ENCODE peak calls at places on chromosomes 5 and 9, in five cellular contexts. C is HCT116, O is psoas muscle, X is tibial nerve, L is left ventricle myocardium inferior. M is an unnamed sample.

GRCh38 chr5:163362806-163363788 is 74.3 kb upstream of the CCNG1 start:
- DNase-seq in O (no peak), L (no peak), C (no peak), X (no peak), M (no peak)

GRCh38 chr5:180786398-180787005 is 16.1 kb downstream of the MGAT1 start:
- DNase-seq in O (no peak), C (no peak), L (no peak), X (no peak), M (no peak)

GRCh38 chr5:115490601-115491000 is 54.0 kb downstream of the FEM1C start:
- DNase-seq in O (no peak), L (no peak), X (no peak), C (no peak), M (no peak)

GRCh38 chr9:132171702-132172101 is 9.8 kb downstream of the NTNG2 start:
- DNase-seq in X (no peak), L (no peak), C (no peak), O (no peak), M (no peak)

GRCh38 chr5:143707797-143708196 is 104.2 kb upstream of the HMHB1 start:
- DNase-seq in C (no peak), X (no peak), O (no peak), L (no peak), M (peak)

GRCh38 chr5:36177154-36177553 is 25.2 kb downstream of the SKP2 start:
- DNase-seq in C (no peak), X (no peak), O (no peak), L (no peak), M (no peak)

GRCh38 chr5:30638899-30639298 is 554.6 kb upstream of the CDH6 start:
- DNase-seq in C (no peak), O (no peak), L (no peak), X (no peak), M (no peak)

GRCh38 chr9:91736898-91737601 is 213.0 kb downstream of the ROR2 start:
- DNase-seq in C (no peak), L (no peak), X (no peak), O (no peak), M (no peak)

GRCh38 chr5:90967443-90967842 is 408.8 kb downstream of the ADGRV1 start:
- DNase-seq in O (no peak), L (no peak), C (no peak), X (no peak), M (no peak)

GRCh38 chr9:33082538-33083326 is 6.3 kb upstream of the SMU1 start:
- DNase-seq in C (no peak), X (no peak), O (no peak), L (no peak), M (no peak)

GRCh38 chr9:4620046-4620765 is 41.9 kb upstream of the PLPP6 start:
- DNase-seq in O (no peak), X (no peak), L (no peak), C (no peak), M (no peak)

GRCh38 chr5:334903-335739 is 13.6 kb downstream of the AHRR start:
- DNase-seq in L (no peak), C (no peak), X (no peak), O (no peak), M (no peak)

GRCh38 chr9:130607640-130608420 is 28.5 kb downstream of the FUBP3 start:
- DNase-seq in C (no peak), L (no peak), X (no peak), O (no peak), M (peak)

GRCh38 chr9:5269249-5269715 is 35.2 kb downstream of the RLN2 start:
- DNase-seq in O (no peak), C (no peak), X (no peak), L (no peak), M (no peak)

GRCh38 chr9:110317921-110318320 is 19.7 kb downstream of the TXNDC8 start:
- DNase-seq in X (no peak), L (no peak), C (no peak), O (no peak), M (no peak)

GRCh38 chr5:61805101-61805500 is 473.0 kb downstream of the ZSWIM6 start:
- DNase-seq in C (no peak), O (no peak), L (no peak), X (no peak), M (peak)

GRCh38 chr9:21455320-21455719 is 15.1 kb downstream of the IFNA1 start:
- DNase-seq in C (peak), O (no peak), X (no peak), L (no peak), M (no peak)

GRCh38 chr5:16673241-16673998 is 56.6 kb upstream of the RETREG1 start:
- DNase-seq in O (no peak), X (no peak), C (no peak), L (no peak), M (no peak)

GRCh38 chr5:79508354-79508753 is 5.6 kb downstream of the HOMER1 start:
- DNase-seq in C (no peak), X (no peak), L (no peak), O (no peak), M (no peak)

GRCh38 chr9:117555964-117556629 is 141.2 kb upstream of the ASTN2 start:
- DNase-seq in O (peak), X (no peak), C (no peak), L (peak), M (peak)

GRCh38 chr5:1670342-1670741 is 129.3 kb downstream of the MRPL36 start:
- DNase-seq in X (no peak), O (no peak), C (no peak), L (no peak), M (no peak)

GRCh38 chr9:70392189-70392588 is 22.3 kb downstream of the KLF9 start:
- DNase-seq in L (no peak), X (no peak), O (no peak), C (no peak), M (no peak)

GRCh38 chr5:123397538-123397937 is 25.7 kb downstream of the CEP120 start:
- DNase-seq in C (no peak), X (no peak), L (no peak), O (no peak), M (no peak)

GRCh38 chr5:28017178-28017577 is 978.8 kb upstream of the CDH9 start:
- DNase-seq in O (no peak), X (no peak), C (no peak), L (no peak), M (no peak)

GRCh38 chr5:151151793-151152192 is 5.8 kb downstream of the ANXA6 start:
- DNase-seq in L (no peak), X (no peak), C (no peak), O (no peak), M (no peak)

GRCh38 chr9:6827370-6827949 is 69.7 kb downstream of the KDM4C start:
- DNase-seq in X (no peak), O (no peak), C (peak), L (no peak), M (no peak)

GRCh38 chr5:126052791-126053190 is 370.4 kb upstream of the GRAMD2B start:
- DNase-seq in C (no peak), X (no peak), L (no peak), O (no peak), M (no peak)

GRCh38 chr9:95874303-95874988 is 1.0 kb upstream of the ERCC6L2 start:
- DNase-seq in X (no peak), O (no peak), L (no peak), C (no peak), M (no peak)

GRCh38 chr5:139862313-139862712 is 66.7 kb downstream of the PSD2 start:
- DNase-seq in X (no peak), C (no peak), L (no peak), O (no peak), M (peak)

GRCh38 chr9:90433398-90433890 is 209.2 kb downstream of the DIRAS2 start:
- DNase-seq in O (no peak), L (no peak), C (no peak), X (no peak), M (no peak)

GRCh38 chr5:83099001-83099400 is 21.7 kb downstream of the XRCC4 start:
- DNase-seq in O (no peak), L (no peak), X (no peak), C (no peak), M (no peak)

GRCh38 chr9:133770076-133770777 is 32.1 kb upstream of the SARDH start:
- DNase-seq in L (no peak), X (no peak), C (no peak), O (peak), M (no peak)
- TF ChIP-seq CTCF in L (no peak), X (no peak), C (no peak), O (no peak), M (no peak)

GRCh38 chr5:141384471-141385267 is 2.1 kb downstream of the PCDHGA7 start:
- DNase-seq in C (no peak), O (no peak), L (no peak), X (no peak), M (no peak)

GRCh38 chr5:141388661-141389060 is 1.2 kb downstream of the PCDHGB4 start:
- DNase-seq in O (no peak), C (no peak), X (no peak), L (no peak), M (no peak)

GRCh38 chr5:141383345-141383744 is 803 bp downstream of the PCDHGA7 start:
- DNase-seq in O (no peak), L (no peak), X (no peak), C (no peak), M (no peak)

DNA sequence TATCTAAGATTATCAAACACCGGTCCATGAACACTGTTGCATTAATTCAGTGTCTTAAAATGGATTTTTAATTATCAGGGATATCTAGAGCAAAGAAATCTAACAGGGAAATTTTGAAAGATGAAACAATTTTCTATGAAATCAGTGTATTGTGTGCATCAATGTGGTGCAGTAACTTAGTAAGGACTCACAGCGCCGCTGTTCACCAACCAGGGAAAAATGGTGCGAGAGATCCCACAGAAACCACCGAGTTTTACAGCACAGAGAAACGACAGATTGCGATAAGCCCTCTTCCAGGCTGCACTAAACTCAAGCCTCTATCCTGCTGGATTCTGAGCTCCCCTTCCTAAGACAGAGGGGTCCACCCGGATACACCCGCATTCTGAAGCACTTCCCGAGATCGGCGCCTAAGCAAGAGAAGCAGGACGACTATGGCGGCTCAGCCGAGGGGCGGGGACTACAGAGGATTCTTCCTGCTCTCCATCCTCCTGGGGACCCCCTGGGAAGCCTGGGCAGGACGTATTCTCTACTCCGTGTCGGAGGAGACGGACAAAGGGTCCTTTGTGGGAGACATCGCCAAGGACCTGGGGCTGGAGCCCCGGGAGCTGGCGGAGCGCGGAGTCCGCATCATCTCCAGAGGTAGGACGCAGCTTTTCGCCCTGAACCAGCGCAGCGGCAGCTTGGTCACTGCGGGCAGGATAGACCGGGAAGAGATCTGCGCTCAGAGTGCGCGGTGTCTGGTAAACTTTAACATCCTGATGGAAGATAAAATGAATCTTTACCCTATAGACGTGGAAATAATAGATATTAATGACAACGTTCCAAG is at the start of gene PCDHGA7:
- DNase-seq in O (no peak), X (no peak), L (no peak), C (no peak), M (no peak)
- H3K4me3 ChIP-seq in O (peak), X (no peak), L (peak), C (no peak), M (peak)

DNA sequence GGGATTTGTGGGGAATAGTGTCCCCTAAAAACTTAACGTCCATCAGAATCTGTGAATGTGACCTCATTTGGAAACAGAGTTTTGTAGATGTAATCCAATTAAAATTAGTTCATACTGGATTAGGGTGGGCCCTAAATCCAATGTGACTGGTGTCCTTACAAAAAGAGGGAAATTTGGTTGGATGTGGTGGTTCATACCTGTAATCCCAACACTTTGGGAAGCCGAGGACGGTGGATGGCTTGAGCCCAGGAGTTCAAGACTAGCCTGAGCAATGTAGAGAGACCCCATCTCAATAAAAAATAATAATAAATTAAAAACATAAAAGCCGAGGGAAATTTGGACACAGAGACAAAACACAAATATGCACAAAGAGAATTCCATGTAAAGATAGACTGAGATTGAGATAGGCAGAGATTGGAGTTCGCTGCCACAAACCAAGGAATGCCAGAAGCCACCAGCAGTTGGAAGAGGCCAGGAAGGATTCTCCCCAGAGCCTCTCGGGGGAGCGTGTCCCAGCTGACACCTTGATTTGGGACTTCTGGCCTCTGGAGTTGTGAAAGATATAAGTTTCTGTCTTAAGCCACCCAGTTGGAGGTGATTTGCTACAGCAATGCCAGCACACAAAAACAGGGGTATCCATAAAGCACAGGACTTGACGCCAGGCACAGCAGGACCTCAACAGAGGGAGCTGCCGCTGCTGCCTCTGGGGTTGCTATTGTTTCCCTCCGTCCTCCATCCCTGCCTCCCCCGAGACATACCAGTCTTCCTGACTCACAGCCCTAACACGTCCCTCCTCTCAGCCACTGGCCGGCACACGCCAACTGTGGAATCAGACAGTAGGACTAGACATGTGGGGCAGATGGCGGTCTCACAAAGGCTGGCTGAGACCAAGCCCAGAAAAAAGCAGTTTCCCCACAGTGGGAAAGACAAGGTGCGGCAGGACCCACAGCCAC is 73.8 kb upstream of the IL17B start:
- DNase-seq in C (no peak), L (peak), X (no peak), O (peak), M (no peak)
- TF ChIP-seq CTCF in C (no peak), L (no peak), X (no peak), O (no peak), M (no peak)

GRCh38 chr9:127880143-127880542 is 2.7 kb upstream of the AK1 start:
- DNase-seq in C (no peak), O (no peak), L (no peak), X (no peak), M (no peak)
- H3K4me3 ChIP-seq in C (no peak), O (no peak), L (no peak), X (no peak), M (no peak)

GRCh38 chr9:107043886-107044285 is 180.9 kb downstream of the ZNF462 start:
- DNase-seq in L (no peak), C (no peak), O (no peak), X (no peak), M (no peak)
- TF ChIP-seq CTCF in L (peak), C (no peak), O (peak), X (no peak), M (no peak)